ENCODE peak calls at places on chromosomes 2 and 18, in five cellular contexts. One of them, this sample, is unnamed.

GRCh38 chr18:55076643-55077218 is 117.5 kb upstream of the CCDC68 start:
- DNase-seq in HepG2: no peak
- DNase-seq in GM12878: no peak
- DNase-seq in pancreas: peak
- DNase-seq in RWPE1: no peak
- DNase-seq in this sample: no peak

GRCh38 chr2:47227532-47228166 is 72.5 kb upstream of the STPG4 start:
- DNase-seq in HepG2: no peak
- DNase-seq in GM12878: no peak
- DNase-seq in pancreas: no peak
- DNase-seq in RWPE1: no peak
- DNase-seq in this sample: no peak

GRCh38 chr2:101823347-101823791 is 125.9 kb downstream of the MAP4K4 start:
- DNase-seq in HepG2: peak
- DNase-seq in GM12878: no peak
- DNase-seq in pancreas: no peak
- DNase-seq in RWPE1: peak
- DNase-seq in this sample: peak

GRCh38 chr2:65159261-65159660 is 29.4 kb upstream of the RAB1A start:
- DNase-seq in HepG2: no peak
- DNase-seq in GM12878: no peak
- DNase-seq in pancreas: no peak
- DNase-seq in RWPE1: no peak
- DNase-seq in this sample: no peak

GRCh38 chr2:234939576-234939975 is 12.2 kb upstream of the SH3BP4 start:
- DNase-seq in HepG2: no peak
- DNase-seq in GM12878: no peak
- DNase-seq in pancreas: no peak
- DNase-seq in RWPE1: no peak
- DNase-seq in this sample: no peak

GRCh38 chr2:50650398-50650810 is 381.5 kb downstream of the NRXN1 start:
- DNase-seq in HepG2: no peak
- DNase-seq in GM12878: no peak
- DNase-seq in pancreas: no peak
- DNase-seq in RWPE1: no peak
- DNase-seq in this sample: no peak

GRCh38 chr18:45164551-45164950 is 450.7 kb upstream of the SLC14A2 start:
- DNase-seq in HepG2: no peak
- DNase-seq in GM12878: no peak
- DNase-seq in pancreas: no peak
- DNase-seq in RWPE1: no peak
- DNase-seq in this sample: no peak

GRCh38 chr18:7520200-7520780 is 46.8 kb upstream of the PTPRM start:
- DNase-seq in HepG2: no peak
- DNase-seq in GM12878: no peak
- DNase-seq in pancreas: no peak
- DNase-seq in RWPE1: no peak
- DNase-seq in this sample: no peak

GRCh38 chr2:130756041-130756720 is 841 bp downstream of the AMER3 start:
- DNase-seq in HepG2: no peak
- DNase-seq in GM12878: no peak
- DNase-seq in pancreas: peak
- DNase-seq in RWPE1: peak
- DNase-seq in this sample: peak

GRCh38 chr2:125405816-125406215 is 1250.1 kb upstream of the GYPC start:
- DNase-seq in HepG2: peak
- DNase-seq in GM12878: no peak
- DNase-seq in pancreas: no peak
- DNase-seq in RWPE1: peak
- DNase-seq in this sample: no peak

GRCh38 chr2:27078267-27079194 is at the start of gene EMILIN1:
- DNase-seq in HepG2: no peak
- DNase-seq in GM12878: no peak
- DNase-seq in pancreas: peak
- DNase-seq in RWPE1: no peak
- DNase-seq in this sample: no peak

GRCh38 chr2:172725741-172726140 is 9.9 kb upstream of the RAPGEF4 start:
- DNase-seq in HepG2: no peak
- DNase-seq in GM12878: no peak
- DNase-seq in pancreas: no peak
- DNase-seq in RWPE1: no peak
- DNase-seq in this sample: no peak

GRCh38 chr2:232838406-232838874 is 31.6 kb upstream of the SNORC start:
- DNase-seq in HepG2: peak
- DNase-seq in GM12878: peak
- DNase-seq in pancreas: no peak
- DNase-seq in RWPE1: peak
- DNase-seq in this sample: peak

GRCh38 chr2:41521191-41521590 is 526.6 kb upstream of the PKDCC start:
- DNase-seq in HepG2: no peak
- DNase-seq in GM12878: no peak
- DNase-seq in pancreas: no peak
- DNase-seq in RWPE1: no peak
- DNase-seq in this sample: no peak

GRCh38 chr18:35029103-35029502 is 12.1 kb upstream of the MAPRE2 start:
- DNase-seq in HepG2: no peak
- DNase-seq in GM12878: no peak
- DNase-seq in pancreas: no peak
- DNase-seq in RWPE1: no peak
- DNase-seq in this sample: no peak

GRCh38 chr2:147294825-147295392 is 549.9 kb upstream of the ACVR2A start:
- DNase-seq in HepG2: no peak
- DNase-seq in GM12878: no peak
- DNase-seq in pancreas: no peak
- DNase-seq in RWPE1: peak
- DNase-seq in this sample: no peak

GRCh38 chr2:157107877-157108276 is 149.6 kb upstream of the GALNT5 start:
- DNase-seq in HepG2: no peak
- DNase-seq in GM12878: no peak
- DNase-seq in pancreas: no peak
- DNase-seq in RWPE1: peak
- DNase-seq in this sample: peak

GRCh38 chr18:62566199-62566598 is 43.4 kb downstream of the ZCCHC2 start:
- DNase-seq in HepG2: peak
- DNase-seq in GM12878: no peak
- DNase-seq in pancreas: no peak
- DNase-seq in RWPE1: no peak
- DNase-seq in this sample: no peak

GRCh38 chr2:69685321-69686048 is 41.9 kb upstream of the AAK1 start:
- DNase-seq in HepG2: peak
- DNase-seq in GM12878: no peak
- DNase-seq in pancreas: peak
- DNase-seq in RWPE1: no peak
- DNase-seq in this sample: peak

GRCh38 chr2:170812716-170813585 is 3.7 kb upstream of the GAD1 start:
- DNase-seq in HepG2: peak
- DNase-seq in GM12878: no peak
- DNase-seq in pancreas: no peak
- DNase-seq in RWPE1: peak
- DNase-seq in this sample: peak

GRCh38 chr18:8196238-8196637 is 413.0 kb upstream of the RAB12 start:
- DNase-seq in HepG2: no peak
- DNase-seq in GM12878: no peak
- DNase-seq in pancreas: no peak
- DNase-seq in RWPE1: no peak
- DNase-seq in this sample: no peak

GRCh38 chr18:34709104-34709503 is 994 bp upstream of the DTNA start:
- DNase-seq in HepG2: peak
- DNase-seq in GM12878: no peak
- DNase-seq in pancreas: no peak
- DNase-seq in RWPE1: peak
- DNase-seq in this sample: no peak

GRCh38 chr2:60735496-60736250 is 20.4 kb upstream of the PAPOLG start:
- DNase-seq in HepG2: no peak
- DNase-seq in GM12878: no peak
- DNase-seq in pancreas: no peak
- DNase-seq in RWPE1: peak
- DNase-seq in this sample: peak

GRCh38 chr18:53416985-53417384 is 807.5 kb downstream of the MBD2 start:
- DNase-seq in HepG2: no peak
- DNase-seq in GM12878: no peak
- DNase-seq in pancreas: no peak
- DNase-seq in RWPE1: no peak
- DNase-seq in this sample: no peak

GRCh38 chr18:74951165-74951760 is 257.7 kb downstream of the PTGR3 start:
- DNase-seq in HepG2: peak
- DNase-seq in GM12878: peak
- DNase-seq in pancreas: no peak
- DNase-seq in RWPE1: peak
- DNase-seq in this sample: peak

GRCh38 chr2:108417254-108417653 is 31.8 kb upstream of the GCC2 start:
- DNase-seq in HepG2: peak
- DNase-seq in GM12878: no peak
- DNase-seq in pancreas: no peak
- DNase-seq in RWPE1: no peak
- DNase-seq in this sample: peak

GRCh38 chr2:69518836-69519235 is 81.6 kb upstream of the NFU1 start:
- DNase-seq in HepG2: no peak
- DNase-seq in GM12878: no peak
- DNase-seq in pancreas: peak
- DNase-seq in RWPE1: peak
- DNase-seq in this sample: no peak

GRCh38 chr2:160206436-160206835 is 6.4 kb upstream of the ITGB6 start:
- DNase-seq in HepG2: no peak
- DNase-seq in GM12878: no peak
- DNase-seq in pancreas: no peak
- DNase-seq in RWPE1: no peak
- DNase-seq in this sample: no peak

GRCh38 chr2:168354499-168354898 is 101.6 kb upstream of the CERS6 start:
- DNase-seq in HepG2: no peak
- DNase-seq in GM12878: no peak
- DNase-seq in pancreas: no peak
- DNase-seq in RWPE1: no peak
- DNase-seq in this sample: no peak

GRCh38 chr2:173062806-173063205 is 12.8 kb upstream of the MAP3K20 start:
- DNase-seq in HepG2: no peak
- DNase-seq in GM12878: no peak
- DNase-seq in pancreas: no peak
- DNase-seq in RWPE1: peak
- DNase-seq in this sample: no peak

GRCh38 chr2:69216535-69217332 is 170.3 kb downstream of the GFPT1 start:
- DNase-seq in HepG2: peak
- DNase-seq in GM12878: no peak
- DNase-seq in pancreas: no peak
- DNase-seq in RWPE1: no peak
- DNase-seq in this sample: no peak

GRCh38 chr2:14903709-14904374 is 271.3 kb downstream of the LRATD1 start:
- DNase-seq in HepG2: peak
- DNase-seq in GM12878: peak
- DNase-seq in pancreas: peak
- DNase-seq in RWPE1: peak
- DNase-seq in this sample: peak

GRCh38 chr2:110751642-110752041 is 19.3 kb downstream of the ACOXL start:
- DNase-seq in HepG2: no peak
- DNase-seq in GM12878: no peak
- DNase-seq in pancreas: no peak
- DNase-seq in RWPE1: no peak
- DNase-seq in this sample: no peak

GRCh38 chr2:200081221-200081620 is 125.8 kb downstream of the MAIP1 start:
- DNase-seq in HepG2: no peak
- DNase-seq in GM12878: no peak
- DNase-seq in pancreas: no peak
- DNase-seq in RWPE1: no peak
- DNase-seq in this sample: no peak

GRCh38 chr18:58309610-58310239 is 265.7 kb downstream of the NEDD4L start:
- DNase-seq in HepG2: no peak
- DNase-seq in GM12878: no peak
- DNase-seq in pancreas: no peak
- DNase-seq in RWPE1: no peak
- DNase-seq in this sample: no peak

GRCh38 chr2:42792583-42793313 is at the start of gene HAAO:
- DNase-seq in HepG2: peak
- DNase-seq in GM12878: no peak
- DNase-seq in pancreas: peak
- DNase-seq in RWPE1: peak
- DNase-seq in this sample: peak
- TF ChIP-seq CTCF in HepG2: peak
- TF ChIP-seq CTCF in GM12878: peak
- TF ChIP-seq CTCF in pancreas: no peak
- TF ChIP-seq CTCF in RWPE1: no peak
- TF ChIP-seq CTCF in this sample: peak

DNA sequence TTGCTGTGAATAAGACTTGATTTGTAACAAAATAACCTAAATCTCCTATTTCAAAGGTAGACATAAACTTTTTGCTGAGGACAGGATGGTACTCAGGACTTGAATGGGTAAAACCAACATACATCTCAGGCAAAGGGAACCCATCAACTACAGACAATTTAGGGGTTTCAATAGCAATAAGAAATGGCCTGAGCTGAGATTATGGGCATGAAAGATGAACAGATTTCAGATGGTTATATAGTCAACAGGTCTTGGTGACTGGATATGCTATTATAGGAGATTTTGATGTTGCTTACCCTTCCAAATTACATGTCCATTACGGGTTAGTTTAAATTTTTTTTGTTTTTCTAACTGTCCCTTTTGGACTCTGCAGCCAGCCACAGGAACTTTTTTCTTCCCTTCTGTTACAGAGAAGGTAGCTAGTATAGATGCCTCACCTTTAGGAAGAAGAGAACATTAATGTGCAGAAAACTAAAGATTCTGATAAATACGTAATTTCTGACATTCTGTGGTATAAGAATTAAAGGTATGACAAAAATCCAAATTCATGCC is 4.6 kb downstream of the RPS27A start:
- DNase-seq in HepG2: no peak
- DNase-seq in GM12878: no peak
- DNase-seq in pancreas: no peak
- DNase-seq in RWPE1: no peak
- DNase-seq in this sample: no peak
- TF ChIP-seq CTCF in HepG2: no peak
- TF ChIP-seq CTCF in GM12878: no peak
- TF ChIP-seq CTCF in pancreas: no peak
- TF ChIP-seq CTCF in RWPE1: no peak
- TF ChIP-seq CTCF in this sample: no peak

GRCh38 chr2:146161256-146161882 is 1641.5 kb upstream of the ZEB2 start:
- DNase-seq in HepG2: no peak
- DNase-seq in GM12878: no peak
- DNase-seq in pancreas: no peak
- DNase-seq in RWPE1: no peak
- DNase-seq in this sample: no peak
- TF ChIP-seq CTCF in HepG2: no peak
- TF ChIP-seq CTCF in GM12878: no peak
- TF ChIP-seq CTCF in pancreas: no peak
- TF ChIP-seq CTCF in RWPE1: no peak
- TF ChIP-seq CTCF in this sample: no peak

DNA sequence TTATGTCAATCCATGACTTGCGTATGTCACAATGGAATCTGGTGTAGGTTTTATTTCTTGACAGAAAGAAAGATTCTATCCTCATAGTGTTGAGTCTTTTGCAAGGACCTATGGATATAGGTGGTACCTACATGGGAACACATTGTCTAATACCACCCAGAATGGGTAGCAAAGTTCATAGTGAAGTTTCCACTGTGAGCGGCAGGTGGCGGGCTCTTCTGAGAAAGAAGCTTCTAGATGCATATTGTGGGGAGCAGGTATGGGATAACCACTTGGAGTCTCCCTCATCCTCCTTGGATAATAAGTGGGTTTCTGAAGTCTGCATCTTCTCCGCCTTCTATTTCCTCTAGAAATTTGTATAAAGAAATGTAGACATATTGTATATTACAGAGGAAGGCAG is 44.9 kb downstream of the LINC00305 start:
- DNase-seq in HepG2: peak
- DNase-seq in GM12878: no peak
- DNase-seq in pancreas: no peak
- DNase-seq in RWPE1: no peak
- DNase-seq in this sample: no peak
- TF ChIP-seq CTCF in HepG2: peak
- TF ChIP-seq CTCF in GM12878: no peak
- TF ChIP-seq CTCF in pancreas: no peak
- TF ChIP-seq CTCF in RWPE1: no peak
- TF ChIP-seq CTCF in this sample: no peak